ENCODE peak calls at places on chromosomes 12 and 14, in six cellular contexts. One of them, this sample, is unnamed.

GRCh38 chr12:77594386-77594785 is 236.3 kb upstream of the NAV3 start:
- DNase-seq in PC-3: no peak
- DNase-seq in IMR-90: no peak
- DNase-seq in Calu3: no peak
- DNase-seq in mesothelial cell of epicardium: no peak
- DNase-seq in glutamatergic neuron: no peak
- DNase-seq in this sample: no peak

GRCh38 chr14:60064491-60065072 is 27.1 kb upstream of the PCNX4 start:
- DNase-seq in PC-3: peak
- DNase-seq in IMR-90: peak
- DNase-seq in Calu3: no peak
- DNase-seq in mesothelial cell of epicardium: no peak
- DNase-seq in glutamatergic neuron: no peak
- DNase-seq in this sample: no peak

GRCh38 chr12:124754949-124755800 is 108.5 kb downstream of the SCARB1 start:
- DNase-seq in PC-3: no peak
- DNase-seq in IMR-90: peak
- DNase-seq in Calu3: no peak
- DNase-seq in mesothelial cell of epicardium: no peak
- DNase-seq in glutamatergic neuron: peak
- DNase-seq in this sample: peak

GRCh38 chr12:31687101-31687527 is 27.6 kb downstream of the ETFBKMT start:
- DNase-seq in PC-3: no peak
- DNase-seq in IMR-90: no peak
- DNase-seq in Calu3: no peak
- DNase-seq in mesothelial cell of epicardium: no peak
- DNase-seq in glutamatergic neuron: no peak
- DNase-seq in this sample: no peak

GRCh38 chr12:12088761-12089160 is 18.0 kb downstream of the BCL2L14 start:
- DNase-seq in PC-3: no peak
- DNase-seq in IMR-90: no peak
- DNase-seq in Calu3: no peak
- DNase-seq in mesothelial cell of epicardium: no peak
- DNase-seq in glutamatergic neuron: no peak
- DNase-seq in this sample: no peak

GRCh38 chr12:97977870-97978269 is 515.3 kb downstream of the RMST start:
- DNase-seq in PC-3: no peak
- DNase-seq in IMR-90: no peak
- DNase-seq in Calu3: no peak
- DNase-seq in mesothelial cell of epicardium: no peak
- DNase-seq in glutamatergic neuron: no peak
- DNase-seq in this sample: no peak

GRCh38 chr12:71134405-71134804 is 23.4 kb downstream of the TSPAN8 start:
- DNase-seq in PC-3: no peak
- DNase-seq in IMR-90: no peak
- DNase-seq in Calu3: no peak
- DNase-seq in mesothelial cell of epicardium: no peak
- DNase-seq in glutamatergic neuron: no peak
- DNase-seq in this sample: no peak

GRCh38 chr12:130161261-130162231 is 718 bp upstream of the FZD10 start:
- DNase-seq in PC-3: no peak
- DNase-seq in IMR-90: no peak
- DNase-seq in Calu3: no peak
- DNase-seq in mesothelial cell of epicardium: no peak
- DNase-seq in glutamatergic neuron: peak
- DNase-seq in this sample: peak

GRCh38 chr12:69471667-69472385 is 1.6 kb downstream of the FRS2 start:
- DNase-seq in PC-3: no peak
- DNase-seq in IMR-90: peak
- DNase-seq in Calu3: no peak
- DNase-seq in mesothelial cell of epicardium: no peak
- DNase-seq in glutamatergic neuron: no peak
- DNase-seq in this sample: no peak

GRCh38 chr14:24351517-24351916 is 11.7 kb upstream of the RIPK3 start:
- DNase-seq in PC-3: peak
- DNase-seq in IMR-90: peak
- DNase-seq in Calu3: no peak
- DNase-seq in mesothelial cell of epicardium: no peak
- DNase-seq in glutamatergic neuron: no peak
- DNase-seq in this sample: no peak

GRCh38 chr12:120346681-120347080 is 19.1 kb upstream of the PLA2G1B start:
- DNase-seq in PC-3: peak
- DNase-seq in IMR-90: no peak
- DNase-seq in Calu3: peak
- DNase-seq in mesothelial cell of epicardium: no peak
- DNase-seq in glutamatergic neuron: no peak
- DNase-seq in this sample: no peak

GRCh38 chr12:7608184-7608911 is 57.4 kb downstream of the APOBEC1 start:
- DNase-seq in PC-3: no peak
- DNase-seq in IMR-90: no peak
- DNase-seq in Calu3: no peak
- DNase-seq in mesothelial cell of epicardium: no peak
- DNase-seq in glutamatergic neuron: no peak
- DNase-seq in this sample: no peak

GRCh38 chr14:89283327-89284060 is 133.5 kb downstream of the FOXN3 start:
- DNase-seq in PC-3: no peak
- DNase-seq in IMR-90: no peak
- DNase-seq in Calu3: no peak
- DNase-seq in mesothelial cell of epicardium: no peak
- DNase-seq in glutamatergic neuron: no peak
- DNase-seq in this sample: no peak

GRCh38 chr14:78946949-78947348 is 776.8 kb downstream of the NRXN3 start:
- DNase-seq in PC-3: no peak
- DNase-seq in IMR-90: no peak
- DNase-seq in Calu3: no peak
- DNase-seq in mesothelial cell of epicardium: no peak
- DNase-seq in glutamatergic neuron: no peak
- DNase-seq in this sample: no peak

GRCh38 chr14:30252151-30252550 is 306.8 kb upstream of the G2E3 start:
- DNase-seq in PC-3: no peak
- DNase-seq in IMR-90: no peak
- DNase-seq in Calu3: no peak
- DNase-seq in mesothelial cell of epicardium: no peak
- DNase-seq in glutamatergic neuron: no peak
- DNase-seq in this sample: no peak

GRCh38 chr14:32077081-32078029 is at the start of gene ARHGAP5:
- DNase-seq in PC-3: no peak
- DNase-seq in IMR-90: peak
- DNase-seq in Calu3: peak
- DNase-seq in mesothelial cell of epicardium: peak
- DNase-seq in glutamatergic neuron: peak
- DNase-seq in this sample: peak

GRCh38 chr14:21383848-21384493 is at the start of gene SUPT16H:
- DNase-seq in PC-3: peak
- DNase-seq in IMR-90: peak
- DNase-seq in Calu3: peak
- DNase-seq in mesothelial cell of epicardium: peak
- DNase-seq in glutamatergic neuron: peak
- DNase-seq in this sample: peak

GRCh38 chr14:32075636-32076277 is 1.3 kb upstream of the ARHGAP5 start:
- DNase-seq in PC-3: peak
- DNase-seq in IMR-90: peak
- DNase-seq in Calu3: peak
- DNase-seq in mesothelial cell of epicardium: peak
- DNase-seq in glutamatergic neuron: peak
- DNase-seq in this sample: no peak

GRCh38 chr12:42944516-42944915 is 355.0 kb upstream of the PRICKLE1 start:
- DNase-seq in PC-3: peak
- DNase-seq in IMR-90: no peak
- DNase-seq in Calu3: no peak
- DNase-seq in mesothelial cell of epicardium: no peak
- DNase-seq in glutamatergic neuron: no peak
- DNase-seq in this sample: no peak

GRCh38 chr12:124767075-124767821 is 96.4 kb downstream of the SCARB1 start:
- DNase-seq in PC-3: peak
- DNase-seq in IMR-90: peak
- DNase-seq in Calu3: peak
- DNase-seq in mesothelial cell of epicardium: peak
- DNase-seq in glutamatergic neuron: peak
- DNase-seq in this sample: peak

GRCh38 chr14:93337143-93337753 is 4.4 kb upstream of the BTBD7 start:
- DNase-seq in PC-3: no peak
- DNase-seq in IMR-90: no peak
- DNase-seq in Calu3: no peak
- DNase-seq in mesothelial cell of epicardium: no peak
- DNase-seq in glutamatergic neuron: no peak
- DNase-seq in this sample: no peak
- TF ChIP-seq CTCF in PC-3: no peak
- TF ChIP-seq CTCF in IMR-90: no peak
- TF ChIP-seq CTCF in Calu3: no peak
- TF ChIP-seq CTCF in mesothelial cell of epicardium: no peak
- TF ChIP-seq CTCF in glutamatergic neuron: no peak
- TF ChIP-seq CTCF in this sample: no peak

GRCh38 chr14:34633697-34634096 is 3.7 kb upstream of the SNX6 start:
- DNase-seq in PC-3: no peak
- DNase-seq in IMR-90: no peak
- DNase-seq in Calu3: no peak
- DNase-seq in mesothelial cell of epicardium: no peak
- DNase-seq in glutamatergic neuron: no peak
- DNase-seq in this sample: no peak
- TF ChIP-seq CTCF in PC-3: no peak
- TF ChIP-seq CTCF in IMR-90: no peak
- TF ChIP-seq CTCF in Calu3: no peak
- TF ChIP-seq CTCF in mesothelial cell of epicardium: no peak
- TF ChIP-seq CTCF in glutamatergic neuron: no peak
- TF ChIP-seq CTCF in this sample: no peak

GRCh38 chr14:105694961-105695360 is 168.6 kb downstream of the TMEM121 start:
- DNase-seq in PC-3: no peak
- DNase-seq in IMR-90: no peak
- DNase-seq in Calu3: no peak
- DNase-seq in mesothelial cell of epicardium: no peak
- DNase-seq in glutamatergic neuron: no peak
- DNase-seq in this sample: no peak
- TF ChIP-seq CTCF in PC-3: no peak
- TF ChIP-seq CTCF in IMR-90: no peak
- TF ChIP-seq CTCF in Calu3: no peak
- TF ChIP-seq CTCF in mesothelial cell of epicardium: no peak
- TF ChIP-seq CTCF in glutamatergic neuron: no peak
- TF ChIP-seq CTCF in this sample: no peak

GRCh38 chr12:88300931-88301330 is 158.8 kb downstream of the TMTC3 start:
- DNase-seq in PC-3: peak
- DNase-seq in IMR-90: peak
- DNase-seq in Calu3: no peak
- DNase-seq in mesothelial cell of epicardium: no peak
- DNase-seq in glutamatergic neuron: no peak
- DNase-seq in this sample: no peak
- TF ChIP-seq CTCF in PC-3: no peak
- TF ChIP-seq CTCF in IMR-90: no peak
- TF ChIP-seq CTCF in Calu3: no peak
- TF ChIP-seq CTCF in mesothelial cell of epicardium: no peak
- TF ChIP-seq CTCF in glutamatergic neuron: no peak
- TF ChIP-seq CTCF in this sample: no peak

GRCh38 chr14:50943943-50944646 is at the start of gene PYGL:
- DNase-seq in PC-3: peak
- DNase-seq in IMR-90: peak
- DNase-seq in Calu3: peak
- DNase-seq in mesothelial cell of epicardium: peak
- DNase-seq in glutamatergic neuron: peak
- DNase-seq in this sample: peak
- TF ChIP-seq CTCF in PC-3: no peak
- TF ChIP-seq CTCF in IMR-90: no peak
- TF ChIP-seq CTCF in Calu3: no peak
- TF ChIP-seq CTCF in mesothelial cell of epicardium: no peak
- TF ChIP-seq CTCF in glutamatergic neuron: no peak
- TF ChIP-seq CTCF in this sample: peak

DNA sequence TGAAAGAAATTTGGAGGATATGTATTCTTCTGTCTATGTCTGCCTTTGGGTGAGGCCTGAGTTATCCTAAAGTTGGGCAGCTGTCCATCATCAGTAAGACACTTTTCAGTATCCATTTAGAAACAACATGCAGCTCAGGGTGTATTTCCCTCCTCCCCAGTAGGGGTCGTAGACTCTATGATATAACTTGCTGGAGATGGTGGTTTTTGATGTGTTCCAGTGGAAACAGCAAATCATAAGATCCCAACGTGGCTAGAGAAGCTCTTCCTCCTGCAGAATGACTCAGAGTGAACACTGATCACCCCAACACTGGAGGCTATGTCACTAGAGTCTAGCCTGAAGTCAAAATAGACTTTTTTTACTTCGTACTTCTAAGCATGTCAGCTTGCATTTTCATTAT is 331.6 kb upstream of the STXBP6 start:
- DNase-seq in PC-3: peak
- DNase-seq in IMR-90: no peak
- DNase-seq in Calu3: no peak
- DNase-seq in mesothelial cell of epicardium: no peak
- DNase-seq in glutamatergic neuron: no peak
- DNase-seq in this sample: no peak
- TF ChIP-seq CTCF in PC-3: peak
- TF ChIP-seq CTCF in IMR-90: peak
- TF ChIP-seq CTCF in Calu3: peak
- TF ChIP-seq CTCF in mesothelial cell of epicardium: peak
- TF ChIP-seq CTCF in glutamatergic neuron: peak
- TF ChIP-seq CTCF in this sample: peak

DNA sequence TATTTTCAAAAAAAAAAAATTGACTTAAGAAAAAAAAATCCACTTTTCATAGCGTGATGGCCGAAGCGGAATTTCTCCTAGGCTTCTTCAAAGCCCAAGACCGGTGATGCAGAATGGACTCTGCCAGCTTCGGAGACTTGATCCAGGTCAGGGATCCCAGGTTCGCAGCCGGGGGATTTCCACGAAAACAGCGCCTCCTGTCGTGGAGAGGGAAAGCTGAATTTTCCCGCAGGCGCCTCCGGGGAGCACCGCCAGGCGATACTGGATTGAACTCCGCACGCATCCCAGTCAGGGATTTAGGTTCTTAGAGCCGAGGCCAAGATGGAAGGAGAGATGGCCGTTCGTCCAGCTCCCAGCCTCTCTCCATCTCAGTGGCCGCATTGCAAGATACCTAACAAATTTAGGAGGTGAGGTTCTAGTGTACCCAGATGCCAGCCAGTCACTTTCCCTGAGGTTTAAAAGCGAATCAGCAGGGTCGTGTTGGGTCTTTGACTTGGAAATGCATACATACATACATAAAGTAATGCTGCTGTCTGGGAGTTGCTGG is 2.2 kb downstream of the TTC6 start:
- DNase-seq in PC-3: peak
- DNase-seq in IMR-90: no peak
- DNase-seq in Calu3: no peak
- DNase-seq in mesothelial cell of epicardium: no peak
- DNase-seq in glutamatergic neuron: peak
- DNase-seq in this sample: no peak
- TF ChIP-seq CTCF in PC-3: peak
- TF ChIP-seq CTCF in IMR-90: peak
- TF ChIP-seq CTCF in Calu3: no peak
- TF ChIP-seq CTCF in mesothelial cell of epicardium: peak
- TF ChIP-seq CTCF in glutamatergic neuron: peak
- TF ChIP-seq CTCF in this sample: peak

DNA sequence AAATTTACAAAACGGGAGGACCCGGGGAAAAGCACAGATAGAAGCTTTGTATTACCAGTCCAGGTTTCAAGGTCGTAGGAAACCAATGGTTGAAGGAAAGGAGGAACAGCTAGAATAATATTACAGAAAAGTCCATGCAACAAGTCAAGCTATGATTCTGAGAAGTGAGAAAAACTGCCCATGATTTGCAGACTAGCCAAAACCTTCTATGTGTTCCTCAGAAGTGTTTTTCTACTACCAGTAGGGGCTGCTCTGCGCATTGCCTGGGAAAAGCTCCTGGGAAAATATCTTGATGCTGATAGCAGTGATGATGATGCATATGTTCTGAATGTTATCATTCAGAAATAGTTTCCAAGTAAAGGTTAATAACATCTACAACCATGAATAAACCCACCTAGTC is 2.2 kb downstream of the PDZRN4 start:
- DNase-seq in PC-3: peak
- DNase-seq in IMR-90: no peak
- DNase-seq in Calu3: peak
- DNase-seq in mesothelial cell of epicardium: no peak
- DNase-seq in glutamatergic neuron: no peak
- DNase-seq in this sample: no peak
- TF ChIP-seq CTCF in PC-3: peak
- TF ChIP-seq CTCF in IMR-90: peak
- TF ChIP-seq CTCF in Calu3: no peak
- TF ChIP-seq CTCF in mesothelial cell of epicardium: no peak
- TF ChIP-seq CTCF in glutamatergic neuron: no peak
- TF ChIP-seq CTCF in this sample: peak